ENCODE peak calls at places on chromosomes 13 and 19, in seven cellular contexts. D is posterior cingulate gyrus; B is T-helper 9 cell; H is AG04449; V is CD8-positive, alpha-beta memory T cell; A is NCI-H1417 treated with DMSO at 0.1 percent for 48 hours; C is amniotic stem cell. E is an unnamed sample.

GRCh38 chr19:32702010-32702409 is 10.4 kb downstream of the NUDT19 start:
- DNase-seq in D (no peak), B (no peak), H (no peak), V (no peak), A (peak), C (no peak), E (no peak)

GRCh38 chr19:45878043-45878794 is 7.7 kb downstream of the IRF2BP1 start:
- DNase-seq in D (peak), B (no peak), H (no peak), V (no peak), A (no peak), C (no peak), E (no peak)

GRCh38 chr13:20191902-20192469 is 752 bp downstream of the GJB2 start:
- DNase-seq in D (no peak), B (no peak), H (no peak), V (no peak), A (no peak), C (no peak), E (no peak)

GRCh38 chr19:40274585-40275544 is 10.3 kb downstream of the AKT2 start:
- DNase-seq in D (peak), B (no peak), H (no peak), V (peak), A (no peak), C (no peak), E (no peak)

GRCh38 chr13:100842136-100842535 is 167.5 kb upstream of the TMTC4 start:
- DNase-seq in D (no peak), B (no peak), H (no peak), V (no peak), A (no peak), C (no peak), E (no peak)

GRCh38 chr13:112716841-112717520 is 27.1 kb downstream of the ATP11A start:
- DNase-seq in D (peak), B (no peak), H (no peak), V (no peak), A (no peak), C (no peak), E (no peak)

GRCh38 chr19:743168-743687 is 7.7 kb upstream of the MISP start:
- DNase-seq in D (no peak), B (no peak), H (no peak), V (no peak), A (no peak), C (no peak), E (no peak)

GRCh38 chr19:52690395-52691214 is 44.2 kb downstream of the ZNF611 start:
- DNase-seq in D (peak), B (peak), H (peak), V (peak), A (peak), C (peak), E (peak)

GRCh38 chr19:47729799-47730520 is 15.4 kb upstream of the NOP53 start:
- DNase-seq in D (peak), B (no peak), H (no peak), V (no peak), A (no peak), C (no peak), E (no peak)

E was measured in AG09319.